ENCODE peak calls at places on chromosome 3, in nine cellular contexts. One of them, this sample, is unnamed.

GRCh38 chr3:15520185-15520584 is 1.3 kb downstream of the COLQ start:
- DNase-seq in cardiac septum: no peak
- DNase-seq in stimulated activated CD8-positive, alpha-beta memory T cell treated with anti-CD3 and anti-CD28 coated beads, Interleukin-4, amount 100 ng/mL, for 48 hours: peak
- DNase-seq in psoas muscle: peak
- DNase-seq in caudate nucleus: no peak
- DNase-seq in Kasumi-1: peak
- DNase-seq in DMS153: no peak
- DNase-seq in PC-3: no peak
- DNase-seq in EL: no peak
- DNase-seq in this sample: no peak

GRCh38 chr3:49530231-49530630 is 24.0 kb upstream of the BSN start:
- DNase-seq in stimulated activated CD8-positive, alpha-beta memory T cell treated with anti-CD3 and anti-CD28 coated beads, Interleukin-4, amount 100 ng/mL, for 48 hours: no peak
- DNase-seq in EL: no peak
- DNase-seq in cardiac septum: no peak
- DNase-seq in psoas muscle: no peak
- DNase-seq in Kasumi-1: no peak
- DNase-seq in DMS153: no peak
- DNase-seq in PC-3: peak
- DNase-seq in caudate nucleus: no peak
- DNase-seq in this sample: peak

GRCh38 chr3:105997466-105997799 is 128.6 kb upstream of the CBLB start:
- DNase-seq in stimulated activated CD8-positive, alpha-beta memory T cell treated with anti-CD3 and anti-CD28 coated beads, Interleukin-4, amount 100 ng/mL, for 48 hours: no peak
- DNase-seq in psoas muscle: no peak
- DNase-seq in cardiac septum: no peak
- DNase-seq in PC-3: no peak
- DNase-seq in caudate nucleus: no peak
- DNase-seq in DMS153: no peak
- DNase-seq in EL: no peak
- DNase-seq in Kasumi-1: no peak
- DNase-seq in this sample: no peak

GRCh38 chr3:172155880-172156279 is 116.5 kb downstream of the FNDC3B start:
- DNase-seq in PC-3: no peak
- DNase-seq in DMS153: no peak
- DNase-seq in EL: no peak
- DNase-seq in caudate nucleus: no peak
- DNase-seq in stimulated activated CD8-positive, alpha-beta memory T cell treated with anti-CD3 and anti-CD28 coated beads, Interleukin-4, amount 100 ng/mL, for 48 hours: no peak
- DNase-seq in cardiac septum: no peak
- DNase-seq in psoas muscle: no peak
- DNase-seq in Kasumi-1: no peak
- DNase-seq in this sample: no peak

GRCh38 chr3:149753717-149754116 is 1.4 kb upstream of the COMMD2 start:
- DNase-seq in DMS153: no peak
- DNase-seq in Kasumi-1: no peak
- DNase-seq in cardiac septum: no peak
- DNase-seq in stimulated activated CD8-positive, alpha-beta memory T cell treated with anti-CD3 and anti-CD28 coated beads, Interleukin-4, amount 100 ng/mL, for 48 hours: no peak
- DNase-seq in EL: no peak
- DNase-seq in psoas muscle: no peak
- DNase-seq in PC-3: no peak
- DNase-seq in caudate nucleus: no peak
- DNase-seq in this sample: no peak

GRCh38 chr3:37766797-37767776 is 94.6 kb upstream of the CTDSPL start:
- DNase-seq in EL: no peak
- DNase-seq in DMS153: peak
- DNase-seq in psoas muscle: no peak
- DNase-seq in caudate nucleus: no peak
- DNase-seq in stimulated activated CD8-positive, alpha-beta memory T cell treated with anti-CD3 and anti-CD28 coated beads, Interleukin-4, amount 100 ng/mL, for 48 hours: no peak
- DNase-seq in Kasumi-1: no peak
- DNase-seq in cardiac septum: no peak
- DNase-seq in PC-3: no peak
- DNase-seq in this sample: no peak

GRCh38 chr3:49629866-49630265 is 44.3 kb upstream of the APEH start:
- DNase-seq in EL: no peak
- DNase-seq in stimulated activated CD8-positive, alpha-beta memory T cell treated with anti-CD3 and anti-CD28 coated beads, Interleukin-4, amount 100 ng/mL, for 48 hours: no peak
- DNase-seq in Kasumi-1: no peak
- DNase-seq in DMS153: no peak
- DNase-seq in cardiac septum: no peak
- DNase-seq in PC-3: no peak
- DNase-seq in psoas muscle: no peak
- DNase-seq in caudate nucleus: no peak
- DNase-seq in this sample: no peak

GRCh38 chr3:16768956-16769355 is 115.8 kb upstream of the PLCL2 start:
- DNase-seq in PC-3: peak
- DNase-seq in cardiac septum: no peak
- DNase-seq in DMS153: no peak
- DNase-seq in caudate nucleus: no peak
- DNase-seq in EL: peak
- DNase-seq in stimulated activated CD8-positive, alpha-beta memory T cell treated with anti-CD3 and anti-CD28 coated beads, Interleukin-4, amount 100 ng/mL, for 48 hours: no peak
- DNase-seq in Kasumi-1: no peak
- DNase-seq in psoas muscle: no peak
- DNase-seq in this sample: no peak

GRCh38 chr3:138326866-138327595 is 2.6 kb downstream of the NME9 start:
- DNase-seq in PC-3: no peak
- DNase-seq in EL: no peak
- DNase-seq in cardiac septum: no peak
- DNase-seq in caudate nucleus: no peak
- DNase-seq in psoas muscle: no peak
- DNase-seq in stimulated activated CD8-positive, alpha-beta memory T cell treated with anti-CD3 and anti-CD28 coated beads, Interleukin-4, amount 100 ng/mL, for 48 hours: no peak
- DNase-seq in Kasumi-1: no peak
- DNase-seq in DMS153: no peak
- DNase-seq in this sample: no peak

GRCh38 chr3:55668359-55668758 is 181.3 kb upstream of the WNT5A start:
- DNase-seq in EL: peak
- DNase-seq in DMS153: no peak
- DNase-seq in cardiac septum: no peak
- DNase-seq in stimulated activated CD8-positive, alpha-beta memory T cell treated with anti-CD3 and anti-CD28 coated beads, Interleukin-4, amount 100 ng/mL, for 48 hours: no peak
- DNase-seq in psoas muscle: no peak
- DNase-seq in caudate nucleus: no peak
- DNase-seq in PC-3: no peak
- DNase-seq in Kasumi-1: no peak
- DNase-seq in this sample: no peak

GRCh38 chr3:72144773-72145505 is 360.0 kb upstream of the PROK2 start:
- DNase-seq in psoas muscle: no peak
- DNase-seq in EL: no peak
- DNase-seq in caudate nucleus: no peak
- DNase-seq in DMS153: no peak
- DNase-seq in PC-3: no peak
- DNase-seq in cardiac septum: no peak
- DNase-seq in stimulated activated CD8-positive, alpha-beta memory T cell treated with anti-CD3 and anti-CD28 coated beads, Interleukin-4, amount 100 ng/mL, for 48 hours: no peak
- DNase-seq in Kasumi-1: peak
- DNase-seq in this sample: no peak

GRCh38 chr3:58474348-58474911 is 17.5 kb upstream of the KCTD6 start:
- DNase-seq in cardiac septum: no peak
- DNase-seq in PC-3: no peak
- DNase-seq in Kasumi-1: peak
- DNase-seq in caudate nucleus: no peak
- DNase-seq in stimulated activated CD8-positive, alpha-beta memory T cell treated with anti-CD3 and anti-CD28 coated beads, Interleukin-4, amount 100 ng/mL, for 48 hours: no peak
- DNase-seq in DMS153: peak
- DNase-seq in psoas muscle: no peak
- DNase-seq in EL: no peak
- DNase-seq in this sample: no peak

GRCh38 chr3:142087676-142088075 is 61.7 kb downstream of the TFDP2 start:
- DNase-seq in cardiac septum: no peak
- DNase-seq in PC-3: peak
- DNase-seq in Kasumi-1: no peak
- DNase-seq in psoas muscle: no peak
- DNase-seq in EL: peak
- DNase-seq in caudate nucleus: no peak
- DNase-seq in DMS153: no peak
- DNase-seq in stimulated activated CD8-positive, alpha-beta memory T cell treated with anti-CD3 and anti-CD28 coated beads, Interleukin-4, amount 100 ng/mL, for 48 hours: no peak
- DNase-seq in this sample: no peak

GRCh38 chr3:190701096-190701532 is 161.4 kb downstream of the GMNC start:
- DNase-seq in PC-3: peak
- DNase-seq in stimulated activated CD8-positive, alpha-beta memory T cell treated with anti-CD3 and anti-CD28 coated beads, Interleukin-4, amount 100 ng/mL, for 48 hours: peak
- DNase-seq in psoas muscle: no peak
- DNase-seq in cardiac septum: no peak
- DNase-seq in Kasumi-1: peak
- DNase-seq in DMS153: peak
- DNase-seq in caudate nucleus: no peak
- DNase-seq in EL: peak
- DNase-seq in this sample: peak

GRCh38 chr3:195072916-195073564 is 197.9 kb downstream of the XXYLT1 start:
- DNase-seq in Kasumi-1: no peak
- DNase-seq in psoas muscle: peak
- DNase-seq in EL: no peak
- DNase-seq in PC-3: no peak
- DNase-seq in caudate nucleus: no peak
- DNase-seq in DMS153: no peak
- DNase-seq in stimulated activated CD8-positive, alpha-beta memory T cell treated with anti-CD3 and anti-CD28 coated beads, Interleukin-4, amount 100 ng/mL, for 48 hours: no peak
- DNase-seq in cardiac septum: peak
- DNase-seq in this sample: no peak

GRCh38 chr3:66816110-66816761 is 181.9 kb upstream of the KBTBD8 start:
- DNase-seq in EL: peak
- DNase-seq in DMS153: peak
- DNase-seq in PC-3: peak
- DNase-seq in caudate nucleus: no peak
- DNase-seq in Kasumi-1: peak
- DNase-seq in cardiac septum: no peak
- DNase-seq in stimulated activated CD8-positive, alpha-beta memory T cell treated with anti-CD3 and anti-CD28 coated beads, Interleukin-4, amount 100 ng/mL, for 48 hours: no peak
- DNase-seq in psoas muscle: no peak
- DNase-seq in this sample: no peak

GRCh38 chr3:157073810-157074209 is 86.1 kb downstream of the CCNL1 start:
- DNase-seq in stimulated activated CD8-positive, alpha-beta memory T cell treated with anti-CD3 and anti-CD28 coated beads, Interleukin-4, amount 100 ng/mL, for 48 hours: no peak
- DNase-seq in psoas muscle: no peak
- DNase-seq in EL: peak
- DNase-seq in caudate nucleus: no peak
- DNase-seq in Kasumi-1: no peak
- DNase-seq in DMS153: no peak
- DNase-seq in cardiac septum: no peak
- DNase-seq in PC-3: peak
- DNase-seq in this sample: no peak

GRCh38 chr3:115581347-115582135 is 41.8 kb upstream of the GAP43 start:
- DNase-seq in EL: peak
- DNase-seq in psoas muscle: peak
- DNase-seq in cardiac septum: no peak
- DNase-seq in PC-3: peak
- DNase-seq in DMS153: no peak
- DNase-seq in caudate nucleus: no peak
- DNase-seq in stimulated activated CD8-positive, alpha-beta memory T cell treated with anti-CD3 and anti-CD28 coated beads, Interleukin-4, amount 100 ng/mL, for 48 hours: peak
- DNase-seq in Kasumi-1: no peak
- DNase-seq in this sample: no peak

GRCh38 chr3:10378742-10379141 is 57.8 kb upstream of the SEC13 start:
- DNase-seq in DMS153: no peak
- DNase-seq in psoas muscle: no peak
- DNase-seq in Kasumi-1: no peak
- DNase-seq in cardiac septum: no peak
- DNase-seq in PC-3: no peak
- DNase-seq in stimulated activated CD8-positive, alpha-beta memory T cell treated with anti-CD3 and anti-CD28 coated beads, Interleukin-4, amount 100 ng/mL, for 48 hours: no peak
- DNase-seq in caudate nucleus: no peak
- DNase-seq in EL: no peak
- DNase-seq in this sample: no peak

GRCh38 chr3:151708868-151709267 is 24.9 kb upstream of the AADACL2 start:
- DNase-seq in PC-3: no peak
- DNase-seq in psoas muscle: no peak
- DNase-seq in DMS153: no peak
- DNase-seq in cardiac septum: no peak
- DNase-seq in Kasumi-1: no peak
- DNase-seq in stimulated activated CD8-positive, alpha-beta memory T cell treated with anti-CD3 and anti-CD28 coated beads, Interleukin-4, amount 100 ng/mL, for 48 hours: no peak
- DNase-seq in EL: no peak
- DNase-seq in caudate nucleus: no peak
- DNase-seq in this sample: no peak

GRCh38 chr3:45664558-45664957 is 24.6 kb upstream of the SACM1L start:
- DNase-seq in psoas muscle: no peak
- DNase-seq in caudate nucleus: no peak
- DNase-seq in cardiac septum: no peak
- DNase-seq in DMS153: no peak
- DNase-seq in EL: no peak
- DNase-seq in PC-3: no peak
- DNase-seq in Kasumi-1: peak
- DNase-seq in stimulated activated CD8-positive, alpha-beta memory T cell treated with anti-CD3 and anti-CD28 coated beads, Interleukin-4, amount 100 ng/mL, for 48 hours: peak
- DNase-seq in this sample: no peak